ENCODE peak calls at places on chromosome 1, in nine cellular contexts. C is tibial artery; U is GM13976; A is activated T-helper 1 cell treated with anti-CD3 and anti-CD28 coated beads, Interleukin-12 subunit alpha, Interleukin-12 subunit beta, Interleukin-2, Interleukin-4 antibody, amounts not matched to agents 30 ng/mL and 10 ng/mL and 1 ng/mL, durations not matched to agents 14 hours and 24 hours and 36 hours; B is small intestine; E is epithelial cell of esophagus; D is T-cell; T is Daoy; Q is left ventricle myocardium inferior. J is an unnamed sample.

GRCh38 chr1:229155472-229155871 is 115.4 kb upstream of the RAB4A start:
- DNase-seq in C (no peak), E (no peak), U (no peak), B (no peak), A (no peak), T (no peak), Q (peak), D (peak), J (no peak)

GRCh38 chr1:23694371-23694770 is 2.8 kb downstream of the RPL11 start:
- DNase-seq in T (no peak), B (no peak), Q (no peak), E (no peak), U (no peak), A (no peak), D (no peak), C (no peak), J (no peak)

GRCh38 chr1:219465247-219466093 is 147.4 kb downstream of the ZC3H11B start:
- DNase-seq in B (no peak), T (no peak), Q (no peak), E (peak), D (no peak), A (no peak), C (no peak), U (no peak), J (no peak)

GRCh38 chr1:15218287-15219279 is 28.4 kb upstream of the FHAD1 start:
- DNase-seq in C (no peak), Q (no peak), U (no peak), D (no peak), E (no peak), A (no peak), B (no peak), T (peak), J (no peak)

GRCh38 chr1:23590058-23590783 is 30.9 kb upstream of the ID3 start:
- DNase-seq in U (peak), D (no peak), A (no peak), B (no peak), Q (no peak), T (no peak), E (no peak), C (no peak), J (no peak)

GRCh38 chr1:26999440-26999987 is 6.0 kb downstream of the TRNP1 start:
- DNase-seq in T (peak), C (peak), B (no peak), U (no peak), A (no peak), E (peak), Q (peak), D (no peak), J (no peak)

GRCh38 chr1:83697220-83697619 is 301.7 kb downstream of the TTLL7 start:
- DNase-seq in T (no peak), E (no peak), C (no peak), D (no peak), B (no peak), A (no peak), U (no peak), Q (no peak), J (no peak)

GRCh38 chr1:6065093-6065878 is 19.6 kb downstream of the KCNAB2 start:
- DNase-seq in B (no peak), A (no peak), Q (peak), C (no peak), T (no peak), U (no peak), D (no peak), E (no peak), J (no peak)

GRCh38 chr1:68431076-68431475 is 18.7 kb downstream of the RPE65 start:
- DNase-seq in D (no peak), U (no peak), T (no peak), A (no peak), C (no peak), E (no peak), B (no peak), Q (no peak), J (no peak)

GRCh38 chr1:40679165-40679953 is 12.1 kb upstream of the NFYC start:
- DNase-seq in A (no peak), B (no peak), U (no peak), C (no peak), T (no peak), Q (no peak), D (no peak), E (no peak), J (no peak)